ENCODE peak calls at places on chromosomes 5 and 9, in nine cellular contexts. Q, K, W, L, G, F, B, V and Y are unnamed samples.

GRCh38 chr5:76801803-76802195 is 17.0 kb upstream of the F2RL1 start:
- DNase-seq in L (no peak), B (no peak), Q (no peak), F (no peak), V (no peak), G (peak; percentile 26), W (no peak), K (no peak), Y (no peak)

GRCh38 chr5:88671408-88671807 is 211.6 kb downstream of the MEF2C start:
- DNase-seq in W (no peak), B (no peak), L (no peak), F (no peak), K (no peak), V (no peak), G (no peak), Q (no peak), Y (no peak)

GRCh38 chr5:159933531-159934485 is 17.5 kb downstream of the ADRA1B start:
- DNase-seq in W (no peak), B (no peak), V (no peak), F (no peak), K (no peak), Q (no peak), G (no peak), L (no peak), Y (no peak)

GRCh38 chr9:114588671-114589526 is 1.3 kb downstream of the ATP6V1G1 start:
- DNase-seq in W (no peak), B (peak; percentile 42), G (no peak), L (no peak), F (no peak), V (no peak), Q (no peak), K (no peak), Y (no peak)

GRCh38 chr9:106587021-106587420 is 275.9 kb upstream of the ZNF462 start:
- DNase-seq in B (peak; percentile 51), G (no peak), V (no peak), K (no peak), Q (no peak), W (no peak), L (no peak), F (no peak), Y (peak; percentile 65)

GRCh38 chr9:109114670-109115069 is 5.1 kb downstream of the TMEM245 start:
- DNase-seq in F (no peak), K (no peak), W (no peak), Q (no peak), V (no peak), G (no peak), L (no peak), B (no peak), Y (peak; percentile 97)

GRCh38 chr9:27511771-27512170 is 12.3 kb upstream of the IFNK start:
- DNase-seq in B (no peak), K (no peak), W (no peak), L (no peak), Q (no peak), V (no peak), F (no peak), G (no peak), Y (no peak)

GRCh38 chr9:137989156-137989555 is 111.6 kb downstream of the CACNA1B start:
- DNase-seq in V (no peak), B (no peak), L (no peak), K (no peak), Q (no peak), F (no peak), W (no peak), G (no peak), Y (no peak)

GRCh38 chr5:53303105-53303504 is 177.3 kb upstream of the FST start:
- DNase-seq in B (peak; percentile 67), G (no peak), F (no peak), V (no peak), W (no peak), Q (no peak), L (no peak), K (peak; percentile 72), Y (peak; percentile 49)

GRCh38 chr9:133261103-133261752 is 13.8 kb downstream of the ABO start:
- DNase-seq in V (no peak), B (no peak), Q (no peak), W (no peak), K (no peak), L (no peak), G (no peak), F (no peak), Y (no peak)

GRCh38 chr5:109141499-109142200 is 268.1 kb downstream of the PJA2 start:
- DNase-seq in F (no peak), L (no peak), G (no peak), B (no peak), Q (no peak), W (no peak), K (no peak), V (no peak), Y (no peak)

GRCh38 chr5:176391999-176392398 is 3.4 kb downstream of the HIGD2A start:
- DNase-seq in V (no peak), L (no peak), G (no peak), B (no peak), W (no peak), F (no peak), K (no peak), Q (no peak), Y (no peak)

GRCh38 chr5:167765341-167765740 is 526.1 kb upstream of the WWC1 start:
- DNase-seq in G (no peak), Q (no peak), K (no peak), W (no peak), V (no peak), B (no peak), F (no peak), L (no peak), Y (no peak)

GRCh38 chr9:130940023-130940549 is 1.0 kb upstream of the FIBCD1 start:
- DNase-seq in V (no peak), L (no peak), G (peak; percentile 71), W (no peak), F (no peak), B (no peak), Q (no peak), K (no peak), Y (no peak)

GRCh38 chr5:137296213-137296702 is 202.9 kb downstream of the SPOCK1 start:
- DNase-seq in K (no peak), V (no peak), W (no peak), F (no peak), Q (no peak), L (no peak), B (no peak), G (no peak), Y (peak; percentile 90)

GRCh38 chr9:36854034-36854433 is 180.0 kb downstream of the PAX5 start:
- DNase-seq in Q (no peak), F (no peak), K (no peak), B (no peak), W (no peak), V (no peak), G (no peak), L (no peak), Y (no peak)

GRCh38 chr9:136255166-136255538 is 9.5 kb upstream of the QSOX2 start:
- DNase-seq in L (peak; percentile 86), B (peak; percentile 66), F (no peak), G (no peak), K (no peak), V (peak; percentile 94), Q (no peak), W (peak; percentile 27), Y (peak; percentile 36)

GRCh38 chr5:72280655-72281069 is 39.4 kb downstream of the MRPS27 start:
- DNase-seq in B (peak; percentile 31), F (no peak), L (peak; percentile 25), K (no peak), G (peak; percentile 43), W (no peak), V (no peak), Q (no peak), Y (no peak)

GRCh38 chr5:149719666-149720065 is 10.4 kb upstream of the PPARGC1B start:
- DNase-seq in V (no peak), W (no peak), G (no peak), Q (peak; percentile 0), K (no peak), B (no peak), F (no peak), L (no peak), Y (no peak)

GRCh38 chr9:137099231-137099630 is 12.4 kb downstream of the MAN1B1 start:
- DNase-seq in K (no peak), Q (no peak), B (no peak), G (no peak), F (no peak), V (no peak), W (no peak), L (no peak), Y (no peak)

GRCh38 chr5:122202952-122203351 is 73.6 kb downstream of the ZNF474 start:
- DNase-seq in V (no peak), L (no peak), F (no peak), K (no peak), B (peak; percentile 36), G (no peak), W (no peak), Q (no peak), Y (no peak)

GRCh38 chr5:150517272-150518152 is 9.6 kb downstream of the NDST1 start:
- DNase-seq in L (peak; percentile 87), V (peak; percentile 88), G (no peak), B (peak; percentile 92), Q (peak; percentile 3), F (no peak), W (peak; percentile 81), K (peak; percentile 73), Y (peak; percentile 98)

GRCh38 chr9:109190151-109190550 is 23.1 kb upstream of the FRRS1L start:
- DNase-seq in F (no peak), Q (no peak), V (no peak), W (no peak), B (no peak), L (no peak), K (no peak), G (no peak), Y (no peak)

GRCh38 chr5:109921735-109922395 is 232.1 kb downstream of the MAN2A1 start:
- DNase-seq in Q (peak; percentile 66), F (peak; percentile 18), W (no peak), K (no peak), L (no peak), G (no peak), B (no peak), V (no peak), Y (no peak)

GRCh38 chr9:121833061-121833460 is 181.6 kb downstream of the DAB2IP start:
- DNase-seq in F (no peak), V (no peak), L (no peak), Q (no peak), K (no peak), B (no peak), W (no peak), G (no peak), Y (no peak)

GRCh38 chr9:34662544-34663295 is at the start of gene CCL27:
- DNase-seq in B (no peak), F (no peak), G (no peak), L (no peak), V (no peak), W (no peak), K (no peak), Q (no peak), Y (no peak)

GRCh38 chr9:85202596-85202995 is 533.1 kb downstream of the NTRK2 start:
- DNase-seq in F (no peak), W (no peak), K (no peak), V (no peak), Q (no peak), G (no peak), B (peak; percentile 25), L (no peak), Y (no peak)

GRCh38 chr9:113356686-113357292 is 7.4 kb downstream of the BSPRY start:
- DNase-seq in B (no peak), K (no peak), L (no peak), G (no peak), W (no peak), Q (no peak), V (no peak), F (no peak), Y (no peak)

GRCh38 chr5:135650081-135650480 is 71.3 kb upstream of the CXCL14 start:
- DNase-seq in W (no peak), V (no peak), Q (no peak), L (no peak), F (no peak), G (no peak), B (no peak), K (no peak), Y (no peak)

GRCh38 chr5:126794157-126794828 is 17.4 kb downstream of the LMNB1 start:
- DNase-seq in F (no peak), W (no peak), K (no peak), Q (no peak), L (no peak), G (no peak), V (no peak), B (no peak), Y (no peak)

GRCh38 chr5:110909950-110910349 is 161.6 kb upstream of the TSLP start:
- DNase-seq in K (no peak), L (no peak), B (peak; percentile 72), V (no peak), Q (no peak), G (no peak), W (no peak), F (no peak), Y (no peak)